ENCODE peak calls at places on chromosomes 4 and X, in seven cellular contexts. F is ELF-1, Q is GM04504, J is GM19239, D is NCI-H524, M is cardiac muscle cell, O is head of caudate nucleus. K is an unnamed sample.

GRCh38 chrX:112197845-112198244 is 115.3 kb upstream of the TRPC5 start:
- DNase-seq in F (no peak), Q (no peak), J (no peak), D (peak), M (no peak), O (no peak), K (no peak)

GRCh38 chrX:136861877-136862276 is 18.6 kb downstream of the RBMX start:
- DNase-seq in F (no peak), Q (no peak), J (no peak), D (no peak), M (no peak), O (no peak), K (no peak)

GRCh38 chrX:54397113-54397512 is 39.3 kb upstream of the WNK3 start:
- DNase-seq in F (no peak), Q (no peak), J (no peak), D (no peak), M (peak), O (no peak), K (no peak)

GRCh38 chr4:15774020-15774420 is 4.1 kb upstream of the CD38 start:
- DNase-seq in F (no peak), Q (no peak), J (no peak), D (no peak), M (no peak), O (no peak), K (no peak)

GRCh38 chr4:126526335-126526734 is 1106.4 kb upstream of the INTU start:
- DNase-seq in F (no peak), Q (no peak), J (no peak), D (no peak), M (no peak), O (no peak), K (no peak)

GRCh38 chrX:40005290-40006011 is 92.3 kb downstream of the BCOR start:
- DNase-seq in F (peak), Q (no peak), J (no peak), D (no peak), M (peak), O (no peak), K (no peak)

GRCh38 chrX:150361777-150362351 is 1.3 kb upstream of the MAMLD1 start:
- DNase-seq in F (peak), Q (no peak), J (no peak), D (no peak), M (peak), O (no peak), K (no peak)

GRCh38 chr4:39976945-39977488 is 694 bp downstream of the PDS5A start:
- DNase-seq in F (no peak), Q (peak), J (peak), D (peak), M (peak), O (peak), K (no peak)

GRCh38 chrX:94831364-94831763 is 1157.4 kb downstream of the FAM133A start:
- DNase-seq in F (no peak), Q (peak), J (no peak), D (no peak), M (peak), O (no peak), K (no peak)

GRCh38 chrX:23845316-23845932 is 62.3 kb downstream of the APOO start:
- DNase-seq in F (no peak), Q (no peak), J (no peak), D (no peak), M (peak), O (no peak), K (no peak)

GRCh38 chr4:163367651-163368050 is 24.0 kb downstream of the NPY5R start:
- DNase-seq in F (no peak), Q (no peak), J (no peak), D (no peak), M (peak), O (no peak), K (no peak)

GRCh38 chr4:44256414-44256813 is 192.2 kb downstream of the KCTD8 start:
- DNase-seq in F (peak), Q (no peak), J (no peak), D (peak), M (no peak), O (peak), K (no peak)

GRCh38 chr4:53928825-53929224 is 135.6 kb downstream of the CHIC2 start:
- DNase-seq in F (no peak), Q (no peak), J (no peak), D (no peak), M (peak), O (no peak), K (no peak)

GRCh38 chr4:142322996-142323395 is 523.1 kb downstream of the INPP4B start:
- DNase-seq in F (no peak), Q (no peak), J (no peak), D (no peak), M (no peak), O (no peak), K (no peak)

GRCh38 chr4:155510771-155511170 is 134.0 kb upstream of the MAP9 start:
- DNase-seq in F (no peak), Q (no peak), J (no peak), D (no peak), M (no peak), O (no peak), K (no peak)

GRCh38 chrX:119760026-119760902 is 1.9 kb downstream of the SOWAHD start:
- DNase-seq in F (no peak), Q (no peak), J (no peak), D (no peak), M (no peak), O (peak), K (no peak)

GRCh38 chrX:95950679-95951078 is 734.0 kb upstream of the DIAPH2 start:
- DNase-seq in F (no peak), Q (no peak), J (no peak), D (no peak), M (no peak), O (no peak), K (no peak)

GRCh38 chr4:137997496-137997895 is 244.7 kb downstream of the SLC7A11 start:
- DNase-seq in F (no peak), Q (no peak), J (no peak), D (no peak), M (no peak), O (no peak), K (no peak)

GRCh38 chrX:145002776-145003175 is 244.5 kb upstream of the SPANXN1 start:
- DNase-seq in F (no peak), Q (no peak), J (no peak), D (no peak), M (no peak), O (no peak), K (no peak)

GRCh38 chrX:124042042-124042441 is 80.5 kb downstream of the STAG2 start:
- DNase-seq in F (no peak), Q (no peak), J (no peak), D (no peak), M (no peak), O (no peak), K (no peak)

GRCh38 chr4:138832563-138832962 is 183.0 kb upstream of the NOCT start:
- DNase-seq in F (no peak), Q (no peak), J (no peak), D (no peak), M (no peak), O (peak), K (no peak)

GRCh38 chrX:38154818-38155217 is 65.9 kb downstream of the SRPX start:
- DNase-seq in F (no peak), Q (no peak), J (no peak), D (no peak), M (no peak), O (no peak), K (no peak)

GRCh38 chrX:112368371-112368770 is 285.8 kb upstream of the TRPC5 start:
- DNase-seq in F (no peak), Q (no peak), J (no peak), D (peak), M (no peak), O (no peak), K (no peak)

GRCh38 chrX:136768469-136769084 is 12.2 kb downstream of the ARHGEF6 start:
- DNase-seq in F (peak), Q (peak), J (no peak), D (peak), M (peak), O (no peak), K (peak)

GRCh38 chr4:17811078-17811603 is 362 bp downstream of the NCAPG start:
- DNase-seq in F (no peak), Q (no peak), J (no peak), D (no peak), M (no peak), O (peak), K (no peak)

K was measured in amniotic stem cell.